ENCODE peak calls at places on chromosomes 7 and 10, in ten cellular contexts. One of them, this sample, is unnamed.

GRCh38 chr10:71244638-71245419 is 32.5 kb downstream of the UNC5B start:
- DNase-seq in prostate gland: peak; percentile 39
- DNase-seq in CD4-positive, CD25-positive, alpha-beta regulatory T cell: no peak
- DNase-seq in fibroblast of lung: peak; percentile 76
- DNase-seq in lower lobe of right lung: peak; percentile 54
- DNase-seq in esophagus squamous epithelium: no peak
- DNase-seq in upper lobe of left lung: no peak
- DNase-seq in IMR-90: peak; percentile 93
- DNase-seq in OCI-LY7: no peak
- DNase-seq in upper lobe of right lung: no peak
- DNase-seq in this sample: no peak

GRCh38 chr10:122879339-122880273 is at the start of gene FAM24B:
- DNase-seq in prostate gland: peak; percentile 94
- DNase-seq in CD4-positive, CD25-positive, alpha-beta regulatory T cell: peak; percentile 97
- DNase-seq in fibroblast of lung: peak; percentile 94
- DNase-seq in lower lobe of right lung: peak; percentile 93
- DNase-seq in esophagus squamous epithelium: peak; percentile 62
- DNase-seq in upper lobe of left lung: peak; percentile 96
- DNase-seq in IMR-90: peak; percentile 98
- DNase-seq in OCI-LY7: peak; percentile 93
- DNase-seq in upper lobe of right lung: peak; percentile 95
- DNase-seq in this sample: peak; percentile 97

GRCh38 chr10:2982146-2982545 is 85.2 kb upstream of the PFKP start:
- DNase-seq in prostate gland: no peak
- DNase-seq in CD4-positive, CD25-positive, alpha-beta regulatory T cell: no peak
- DNase-seq in fibroblast of lung: no peak
- DNase-seq in lower lobe of right lung: no peak
- DNase-seq in esophagus squamous epithelium: no peak
- DNase-seq in upper lobe of left lung: no peak
- DNase-seq in IMR-90: no peak
- DNase-seq in OCI-LY7: no peak
- DNase-seq in upper lobe of right lung: no peak
- DNase-seq in this sample: no peak

GRCh38 chr7:38685851-38686250 is 54.7 kb upstream of the AMPH start:
- DNase-seq in prostate gland: no peak
- DNase-seq in CD4-positive, CD25-positive, alpha-beta regulatory T cell: no peak
- DNase-seq in fibroblast of lung: no peak
- DNase-seq in lower lobe of right lung: no peak
- DNase-seq in esophagus squamous epithelium: no peak
- DNase-seq in upper lobe of left lung: no peak
- DNase-seq in IMR-90: no peak
- DNase-seq in OCI-LY7: no peak
- DNase-seq in upper lobe of right lung: no peak
- DNase-seq in this sample: no peak

GRCh38 chr7:15463801-15464761 is 97.7 kb downstream of the AGMO start:
- DNase-seq in prostate gland: no peak
- DNase-seq in CD4-positive, CD25-positive, alpha-beta regulatory T cell: no peak
- DNase-seq in fibroblast of lung: no peak
- DNase-seq in lower lobe of right lung: no peak
- DNase-seq in esophagus squamous epithelium: no peak
- DNase-seq in upper lobe of left lung: no peak
- DNase-seq in IMR-90: peak; percentile 15
- DNase-seq in OCI-LY7: no peak
- DNase-seq in upper lobe of right lung: no peak
- DNase-seq in this sample: no peak

GRCh38 chr7:155944901-155945300 is 132.6 kb upstream of the SHH start:
- DNase-seq in prostate gland: no peak
- DNase-seq in CD4-positive, CD25-positive, alpha-beta regulatory T cell: no peak
- DNase-seq in fibroblast of lung: no peak
- DNase-seq in lower lobe of right lung: no peak
- DNase-seq in esophagus squamous epithelium: no peak
- DNase-seq in upper lobe of left lung: no peak
- DNase-seq in IMR-90: no peak
- DNase-seq in OCI-LY7: no peak
- DNase-seq in upper lobe of right lung: no peak
- DNase-seq in this sample: no peak

GRCh38 chr10:74929197-74929596 is 102.8 kb downstream of the KAT6B start:
- DNase-seq in prostate gland: no peak
- DNase-seq in CD4-positive, CD25-positive, alpha-beta regulatory T cell: no peak
- DNase-seq in fibroblast of lung: peak; percentile 74
- DNase-seq in lower lobe of right lung: no peak
- DNase-seq in esophagus squamous epithelium: no peak
- DNase-seq in upper lobe of left lung: no peak
- DNase-seq in IMR-90: peak; percentile 71
- DNase-seq in OCI-LY7: no peak
- DNase-seq in upper lobe of right lung: no peak
- DNase-seq in this sample: no peak

GRCh38 chr10:106740-107139 is 28.5 kb upstream of the ZMYND11 start:
- DNase-seq in prostate gland: no peak
- DNase-seq in CD4-positive, CD25-positive, alpha-beta regulatory T cell: peak; percentile 53
- DNase-seq in fibroblast of lung: no peak
- DNase-seq in lower lobe of right lung: no peak
- DNase-seq in esophagus squamous epithelium: no peak
- DNase-seq in upper lobe of left lung: no peak
- DNase-seq in IMR-90: no peak
- DNase-seq in OCI-LY7: no peak
- DNase-seq in upper lobe of right lung: no peak
- DNase-seq in this sample: no peak

GRCh38 chr7:97450516-97450915 is 281.4 kb upstream of the TAC1 start:
- DNase-seq in prostate gland: no peak
- DNase-seq in CD4-positive, CD25-positive, alpha-beta regulatory T cell: no peak
- DNase-seq in fibroblast of lung: no peak
- DNase-seq in lower lobe of right lung: no peak
- DNase-seq in esophagus squamous epithelium: no peak
- DNase-seq in upper lobe of left lung: no peak
- DNase-seq in IMR-90: no peak
- DNase-seq in OCI-LY7: no peak
- DNase-seq in upper lobe of right lung: no peak
- DNase-seq in this sample: no peak

GRCh38 chr7:117021960-117022359 is 68.7 kb downstream of the ST7 start:
- DNase-seq in prostate gland: no peak
- DNase-seq in CD4-positive, CD25-positive, alpha-beta regulatory T cell: no peak
- DNase-seq in fibroblast of lung: no peak
- DNase-seq in lower lobe of right lung: no peak
- DNase-seq in esophagus squamous epithelium: no peak
- DNase-seq in upper lobe of left lung: no peak
- DNase-seq in IMR-90: no peak
- DNase-seq in OCI-LY7: no peak
- DNase-seq in upper lobe of right lung: no peak
- DNase-seq in this sample: no peak

GRCh38 chr7:87336136-87336535 is 9.3 kb upstream of the CROT start:
- DNase-seq in prostate gland: no peak
- DNase-seq in CD4-positive, CD25-positive, alpha-beta regulatory T cell: no peak
- DNase-seq in fibroblast of lung: no peak
- DNase-seq in lower lobe of right lung: no peak
- DNase-seq in esophagus squamous epithelium: no peak
- DNase-seq in upper lobe of left lung: no peak
- DNase-seq in IMR-90: no peak
- DNase-seq in OCI-LY7: no peak
- DNase-seq in upper lobe of right lung: no peak
- DNase-seq in this sample: no peak

GRCh38 chr7:87330942-87331341 is 14.5 kb upstream of the CROT start:
- DNase-seq in prostate gland: no peak
- DNase-seq in CD4-positive, CD25-positive, alpha-beta regulatory T cell: no peak
- DNase-seq in fibroblast of lung: no peak
- DNase-seq in lower lobe of right lung: no peak
- DNase-seq in esophagus squamous epithelium: no peak
- DNase-seq in upper lobe of left lung: no peak
- DNase-seq in IMR-90: no peak
- DNase-seq in OCI-LY7: peak; percentile 13
- DNase-seq in upper lobe of right lung: no peak
- DNase-seq in this sample: no peak

GRCh38 chr7:87331687-87332256 is 13.7 kb upstream of the CROT start:
- DNase-seq in prostate gland: no peak
- DNase-seq in CD4-positive, CD25-positive, alpha-beta regulatory T cell: no peak
- DNase-seq in fibroblast of lung: no peak
- DNase-seq in lower lobe of right lung: no peak
- DNase-seq in esophagus squamous epithelium: no peak
- DNase-seq in upper lobe of left lung: no peak
- DNase-seq in IMR-90: no peak
- DNase-seq in OCI-LY7: no peak
- DNase-seq in upper lobe of right lung: no peak
- DNase-seq in this sample: no peak

GRCh38 chr7:87330316-87330715 is 15.1 kb upstream of the CROT start:
- DNase-seq in prostate gland: no peak
- DNase-seq in CD4-positive, CD25-positive, alpha-beta regulatory T cell: no peak
- DNase-seq in fibroblast of lung: no peak
- DNase-seq in lower lobe of right lung: no peak
- DNase-seq in esophagus squamous epithelium: no peak
- DNase-seq in upper lobe of left lung: no peak
- DNase-seq in IMR-90: no peak
- DNase-seq in OCI-LY7: no peak
- DNase-seq in upper lobe of right lung: no peak
- DNase-seq in this sample: no peak

DNA sequence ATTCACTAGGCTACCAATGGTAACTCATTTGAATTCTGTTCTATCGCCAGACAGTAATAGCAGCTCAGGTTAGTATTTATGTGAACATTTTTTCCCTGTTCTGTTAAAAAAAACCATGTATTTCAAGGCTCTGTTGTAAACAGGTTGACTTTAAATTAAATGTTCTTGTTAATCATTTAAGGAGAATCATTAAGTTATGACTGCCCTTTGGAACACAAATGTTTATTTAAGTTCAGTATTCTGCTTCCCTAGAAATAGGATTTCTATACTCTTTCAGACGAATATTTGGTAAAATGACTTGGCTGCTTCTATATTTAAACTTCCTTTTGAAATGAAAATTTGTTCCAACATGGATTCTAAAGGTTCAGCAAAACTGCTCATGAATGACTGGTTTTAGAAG is 13.1 kb upstream of the CROT start:
- DNase-seq in prostate gland: no peak
- DNase-seq in CD4-positive, CD25-positive, alpha-beta regulatory T cell: no peak
- DNase-seq in fibroblast of lung: no peak
- DNase-seq in lower lobe of right lung: no peak
- DNase-seq in esophagus squamous epithelium: no peak
- DNase-seq in upper lobe of left lung: no peak
- DNase-seq in IMR-90: no peak
- DNase-seq in OCI-LY7: no peak
- DNase-seq in upper lobe of right lung: no peak
- DNase-seq in this sample: no peak
- H3K27ac ChIP-seq in prostate gland: no peak overlapping the region
- H3K27ac ChIP-seq in CD4-positive, CD25-positive, alpha-beta regulatory T cell: no peak overlapping the region
- H3K27ac ChIP-seq in fibroblast of lung: no peak overlapping the region
- H3K27ac ChIP-seq in lower lobe of right lung: no peak overlapping the region
- H3K27ac ChIP-seq in esophagus squamous epithelium: no peak overlapping the region
- H3K27ac ChIP-seq in upper lobe of left lung: no peak overlapping the region
- H3K27ac ChIP-seq in IMR-90: no peak overlapping the region
- H3K27ac ChIP-seq in OCI-LY7: no peak overlapping the region
- H3K27ac ChIP-seq in upper lobe of right lung: no peak overlapping the region
- H3K27ac ChIP-seq in this sample: no peak overlapping the region

GRCh38 chr7:32298403-32299132 is 191.6 kb downstream of the LSM5 start:
- DNase-seq in prostate gland: no peak
- DNase-seq in CD4-positive, CD25-positive, alpha-beta regulatory T cell: no peak
- DNase-seq in fibroblast of lung: no peak
- DNase-seq in lower lobe of right lung: no peak
- DNase-seq in esophagus squamous epithelium: no peak
- DNase-seq in upper lobe of left lung: no peak
- DNase-seq in IMR-90: no peak
- DNase-seq in OCI-LY7: no peak
- DNase-seq in upper lobe of right lung: no peak
- DNase-seq in this sample: no peak

GRCh38 chr7:32301427-32301826 is 188.8 kb downstream of the LSM5 start:
- DNase-seq in prostate gland: no peak
- DNase-seq in CD4-positive, CD25-positive, alpha-beta regulatory T cell: no peak
- DNase-seq in fibroblast of lung: no peak
- DNase-seq in lower lobe of right lung: no peak
- DNase-seq in esophagus squamous epithelium: no peak
- DNase-seq in upper lobe of left lung: no peak
- DNase-seq in IMR-90: no peak
- DNase-seq in OCI-LY7: no peak
- DNase-seq in upper lobe of right lung: no peak
- DNase-seq in this sample: no peak

GRCh38 chr7:32293833-32294232 is 196.3 kb downstream of the LSM5 start:
- DNase-seq in prostate gland: no peak
- DNase-seq in CD4-positive, CD25-positive, alpha-beta regulatory T cell: no peak
- DNase-seq in fibroblast of lung: no peak
- DNase-seq in lower lobe of right lung: no peak
- DNase-seq in esophagus squamous epithelium: no peak
- DNase-seq in upper lobe of left lung: no peak
- DNase-seq in IMR-90: no peak
- DNase-seq in OCI-LY7: no peak
- DNase-seq in upper lobe of right lung: no peak
- DNase-seq in this sample: no peak

GRCh38 chr7:32299133-32299702 is 191.0 kb downstream of the LSM5 start:
- DNase-seq in prostate gland: no peak
- DNase-seq in CD4-positive, CD25-positive, alpha-beta regulatory T cell: no peak
- DNase-seq in fibroblast of lung: peak; percentile 4
- DNase-seq in lower lobe of right lung: no peak
- DNase-seq in esophagus squamous epithelium: no peak
- DNase-seq in upper lobe of left lung: no peak
- DNase-seq in IMR-90: no peak
- DNase-seq in OCI-LY7: no peak
- DNase-seq in upper lobe of right lung: no peak
- DNase-seq in this sample: no peak
- H3K4me3 ChIP-seq in prostate gland: peak overlapping the region; percentile 23
- H3K4me3 ChIP-seq in CD4-positive, CD25-positive, alpha-beta regulatory T cell: no peak overlapping the region
- H3K4me3 ChIP-seq in fibroblast of lung: peak overlapping the region; percentile 19
- H3K4me3 ChIP-seq in lower lobe of right lung: peak overlapping the region; percentile 38
- H3K4me3 ChIP-seq in esophagus squamous epithelium: peak overlapping the region; percentile 50
- H3K4me3 ChIP-seq in upper lobe of left lung: peak overlapping the region; percentile 46
- H3K4me3 ChIP-seq in IMR-90: no peak overlapping the region
- H3K4me3 ChIP-seq in OCI-LY7: no peak overlapping the region
- H3K4me3 ChIP-seq in upper lobe of right lung: peak overlapping the region; percentile 33
- H3K4me3 ChIP-seq in this sample: no peak overlapping the region

DNA sequence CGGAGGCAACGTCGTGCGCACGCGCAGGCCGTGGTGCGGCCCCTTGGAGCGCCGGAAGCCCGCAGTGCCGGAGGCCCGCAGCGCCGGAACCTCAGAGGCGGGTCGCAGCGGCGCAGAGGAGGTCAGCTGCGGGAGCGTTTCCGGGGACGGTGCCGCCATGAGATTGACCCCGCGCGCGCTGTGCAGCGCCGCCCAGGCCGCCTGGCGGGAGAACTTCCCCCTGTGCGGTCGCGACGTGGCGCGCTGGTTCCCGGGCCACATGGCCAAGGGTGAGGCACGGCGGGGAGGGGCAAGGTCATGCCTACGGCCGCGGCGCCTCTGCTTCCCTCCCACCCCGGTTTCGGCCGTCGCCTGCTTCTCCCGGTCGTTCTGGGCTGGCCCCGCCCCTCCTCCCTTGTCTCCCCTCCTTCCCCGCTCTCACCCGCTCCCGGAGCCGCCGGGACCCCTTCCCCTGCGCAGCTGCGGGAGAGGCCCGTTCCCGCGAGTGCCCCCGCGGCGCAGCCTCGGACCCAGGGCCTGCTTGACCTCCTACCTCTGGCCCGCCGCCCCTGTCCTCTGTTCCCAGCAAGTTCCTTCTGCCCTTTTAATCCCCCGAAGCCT is at the start of gene MTG1:
- DNase-seq in prostate gland: peak; percentile 89
- DNase-seq in CD4-positive, CD25-positive, alpha-beta regulatory T cell: peak; percentile 92
- DNase-seq in fibroblast of lung: peak; percentile 85
- DNase-seq in lower lobe of right lung: peak; percentile 96
- DNase-seq in esophagus squamous epithelium: no peak
- DNase-seq in upper lobe of left lung: peak; percentile 94
- DNase-seq in IMR-90: peak; percentile 87
- DNase-seq in OCI-LY7: peak; percentile 97
- DNase-seq in upper lobe of right lung: peak; percentile 98
- DNase-seq in this sample: peak; percentile 96
- H3K4me1 ChIP-seq in prostate gland: no peaks in the 10 kb centered on the region
- H3K4me1 ChIP-seq in CD4-positive, CD25-positive, alpha-beta regulatory T cell: peaks cover 57% of the 10 kb centered on the region
- H3K4me1 ChIP-seq in fibroblast of lung: no peaks in the 10 kb centered on the region
- H3K4me1 ChIP-seq in lower lobe of right lung: peaks cover 18% of the 10 kb centered on the region
- H3K4me1 ChIP-seq in esophagus squamous epithelium: peaks cover 4% of the 10 kb centered on the region
- H3K4me1 ChIP-seq in upper lobe of left lung: peaks cover 14% of the 10 kb centered on the region
- H3K4me1 ChIP-seq in IMR-90: peaks cover 4% of the 10 kb centered on the region
- H3K4me1 ChIP-seq in OCI-LY7: peaks cover 56% of the 10 kb centered on the region
- H3K4me1 ChIP-seq in upper lobe of right lung: peaks cover 8% of the 10 kb centered on the region
- H3K4me1 ChIP-seq in this sample: peaks cover 40% of the 10 kb centered on the region

GRCh38 chr10:18060217-18060616 is 80.0 kb upstream of the CACNB2 start:
- DNase-seq in prostate gland: no peak
- DNase-seq in CD4-positive, CD25-positive, alpha-beta regulatory T cell: no peak
- DNase-seq in fibroblast of lung: no peak
- DNase-seq in lower lobe of right lung: no peak
- DNase-seq in esophagus squamous epithelium: no peak
- DNase-seq in upper lobe of left lung: no peak
- DNase-seq in IMR-90: peak; percentile 47
- DNase-seq in OCI-LY7: no peak
- DNase-seq in upper lobe of right lung: no peak
- DNase-seq in this sample: no peak
- H3K27ac ChIP-seq in prostate gland: no peak overlapping the region
- H3K27ac ChIP-seq in CD4-positive, CD25-positive, alpha-beta regulatory T cell: no peak overlapping the region
- H3K27ac ChIP-seq in fibroblast of lung: no peak overlapping the region
- H3K27ac ChIP-seq in lower lobe of right lung: no peak overlapping the region
- H3K27ac ChIP-seq in esophagus squamous epithelium: peak overlapping the region; percentile 51
- H3K27ac ChIP-seq in upper lobe of left lung: no peak overlapping the region
- H3K27ac ChIP-seq in IMR-90: no peak overlapping the region
- H3K27ac ChIP-seq in OCI-LY7: no peak overlapping the region
- H3K27ac ChIP-seq in upper lobe of right lung: no peak overlapping the region
- H3K27ac ChIP-seq in this sample: no peak overlapping the region

This sample was measured in CD8-positive, alpha-beta T cell.